ENCODE peak calls at places on chromosome 11, in four cellular contexts. V is GM03348; F is NCI-H748 treated with DMSO at 0.1 percent for 48 hours; S is stimulated activated CD4-positive, alpha-beta T cell treated with anti-CD3 and anti-CD28 coated beads, Interleukin-12 subunit alpha, Interleukin-12 subunit beta, amount 100 ng/mL, for 48 hours. M is an unnamed sample.

GRCh38 chr11:78414321-78415051 is 3.1 kb downstream of the GAB2 start:
- DNase-seq in V (peak; percentile 58), S (no peak), F (no peak), M (no peak)

GRCh38 chr11:58433638-58434203 is 5.8 kb upstream of the OR5B2 start:
- DNase-seq in S (no peak), V (no peak), F (no peak), M (peak; percentile 5)

GRCh38 chr11:118221419-118221818 is 3.4 kb downstream of the JAML start:
- DNase-seq in F (no peak), V (no peak), S (no peak), M (no peak)

GRCh38 chr11:118128310-118128709 is 24.3 kb downstream of the SCN4B start:
- DNase-seq in F (no peak), V (no peak), S (no peak), M (no peak)

GRCh38 chr11:93623179-93623578 is 38.3 kb upstream of the CEP295 start:
- DNase-seq in S (no peak), V (no peak), F (no peak), M (no peak)

GRCh38 chr11:36130401-36130800 is 158.8 kb downstream of the COMMD9 start:
- DNase-seq in F (no peak), V (peak; percentile 9), S (no peak), M (no peak)

GRCh38 chr11:11000546-11001283 is 142.9 kb upstream of the ZBED5 start:
- DNase-seq in S (no peak), F (no peak), V (no peak), M (no peak)

GRCh38 chr11:99069831-99070444 is 49.2 kb downstream of the CNTN5 start:
- DNase-seq in F (peak; percentile 52), V (peak; percentile 9), S (no peak), M (no peak)

GRCh38 chr11:74791333-74792100 is 42.9 kb downstream of the RNF169 start:
- DNase-seq in S (no peak), V (no peak), F (no peak), M (no peak)